ENCODE peak calls at places on chromosome 22, in ten cellular contexts. C is activated CD8-positive, alpha-beta memory T cell treated with anti-CD3 and anti-CD28 coated beads, Interleukin-2, amount 50 U/mL, for 48 hours; P is pancreas; X is T-helper 1 cell; S is Calu3; Y is mesenchymal stem cell; N is EH; Q is vagina; R is B cell; O is mammary epithelial cell. L is an unnamed sample.

GRCh38 chr22:35392357-35392756 is 7.6 kb upstream of the MCM5 start:
- DNase-seq in C (no peak), P (no peak), X (no peak), S (no peak), Y (no peak), N (no peak), Q (no peak), R (peak), O (no peak), L (no peak)

GRCh38 chr22:26414347-26414746 is 14.7 kb upstream of the ASPHD2 start:
- DNase-seq in C (no peak), P (no peak), X (no peak), S (no peak), Y (no peak), N (no peak), Q (no peak), R (no peak), O (no peak), L (no peak)

GRCh38 chr22:37661160-37661924 is 2.8 kb downstream of the PDXP start:
- DNase-seq in C (no peak), P (no peak), X (peak), S (no peak), Y (peak), N (peak), Q (no peak), R (no peak), O (peak), L (peak)

GRCh38 chr22:20520093-20520511 is 12.7 kb downstream of the MED15 start:
- DNase-seq in C (no peak), P (no peak), X (no peak), S (no peak), Y (peak), N (peak), Q (no peak), R (no peak), O (no peak), L (no peak)

GRCh38 chr22:44455151-44455962 is 42.7 kb downstream of the RTL6 start:
- DNase-seq in C (peak), P (no peak), X (peak), S (no peak), Y (no peak), N (no peak), Q (peak), R (no peak), O (no peak), L (peak)

GRCh38 chr22:38981005-38981658 is 1.0 kb upstream of the APOBEC3B start:
- DNase-seq in C (no peak), P (peak), X (no peak), S (peak), Y (no peak), N (peak), Q (no peak), R (peak), O (peak), L (peak)

GRCh38 chr22:17576475-17576874 is 13.2 kb downstream of the SLC25A18 start:
- DNase-seq in C (no peak), P (no peak), X (no peak), S (peak), Y (peak), N (peak), Q (no peak), R (no peak), O (peak), L (no peak)

GRCh38 chr22:17780116-17780740 is 6.0 kb upstream of the BID start:
- DNase-seq in C (no peak), P (no peak), X (no peak), S (no peak), Y (no peak), N (no peak), Q (no peak), R (no peak), O (no peak), L (no peak)

GRCh38 chr22:46871826-46872225 is 109.4 kb downstream of the TBC1D22A start:
- DNase-seq in C (no peak), P (no peak), X (no peak), S (no peak), Y (no peak), N (no peak), Q (no peak), R (no peak), O (no peak), L (no peak)

GRCh38 chr22:42294034-42294985 is 23.9 kb upstream of the TCF20 start:
- DNase-seq in C (no peak), P (peak), X (no peak), S (peak), Y (peak), N (peak), Q (no peak), R (peak), O (peak), L (no peak)

GRCh38 chr22:23913306-23913660 is 19.1 kb downstream of the MIF start:
- DNase-seq in C (no peak), P (no peak), X (peak), S (no peak), Y (no peak), N (no peak), Q (peak), R (no peak), O (no peak), L (no peak)

GRCh38 chr22:21937041-21937820 is 15.4 kb downstream of the PPM1F start:
- DNase-seq in C (no peak), P (no peak), X (no peak), S (peak), Y (no peak), N (peak), Q (no peak), R (no peak), O (peak), L (no peak)

GRCh38 chr22:47048123-47049077 is 285.9 kb downstream of the TBC1D22A start:
- DNase-seq in C (no peak), P (no peak), X (no peak), S (no peak), Y (no peak), N (no peak), Q (no peak), R (no peak), O (no peak), L (no peak)

GRCh38 chr22:35103756-35104155 is 37.8 kb downstream of the ISX start:
- DNase-seq in C (no peak), P (no peak), X (no peak), S (no peak), Y (no peak), N (no peak), Q (no peak), R (no peak), O (no peak), L (no peak)

GRCh38 chr22:30433773-30434172 is 8.2 kb downstream of the MTFP1 start:
- DNase-seq in C (no peak), P (no peak), X (no peak), S (no peak), Y (no peak), N (no peak), Q (no peak), R (no peak), O (peak), L (no peak)

GRCh38 chr22:49657275-49657973 is 170.2 kb downstream of the BRD1 start:
- DNase-seq in C (peak), P (peak), X (peak), S (no peak), Y (no peak), N (no peak), Q (no peak), R (peak), O (no peak), L (no peak)

GRCh38 chr22:19959043-19959586 is 17.5 kb upstream of the TXNRD2 start:
- DNase-seq in C (no peak), P (peak), X (no peak), S (peak), Y (peak), N (peak), Q (no peak), R (no peak), O (no peak), L (peak)

GRCh38 chr22:43530864-43531201 is 119.0 kb downstream of the MPPED1 start:
- DNase-seq in C (no peak), P (no peak), X (no peak), S (no peak), Y (no peak), N (no peak), Q (no peak), R (no peak), O (peak), L (no peak)

GRCh38 chr22:38843716-38844660 is at the start of gene NPTXR:
- DNase-seq in C (no peak), P (no peak), X (peak), S (peak), Y (peak), N (peak), Q (no peak), R (peak), O (no peak), L (peak)

GRCh38 chr22:20630873-20631617 is 123.6 kb downstream of the MED15 start:
- DNase-seq in C (no peak), P (no peak), X (no peak), S (no peak), Y (no peak), N (no peak), Q (no peak), R (no peak), O (no peak), L (no peak)

GRCh38 chr22:19775496-19776325 is 15.1 kb downstream of the TBX1 start:
- DNase-seq in C (no peak), P (no peak), X (no peak), S (no peak), Y (no peak), N (no peak), Q (no peak), R (no peak), O (no peak), L (no peak)

GRCh38 chr22:37803195-37803635 is 4.5 kb upstream of the GCAT start:
- DNase-seq in C (no peak), P (no peak), X (no peak), S (no peak), Y (no peak), N (no peak), Q (no peak), R (no peak), O (no peak), L (no peak)

L was measured in SW480.